ENCODE peak calls at places on chromosomes 3 and 15, in five cellular contexts. R is left ventricle myocardium inferior, W is AG04450, A is mucosa of descending colon, X is Karpas-422. J is an unnamed sample.

GRCh38 chr3:151037746-151038145 is 47.7 kb upstream of the MED12L start:
- DNase-seq in A (no peak), R (peak), X (no peak), W (peak), J (peak)

GRCh38 chr15:92892201-92892555 is 7.9 kb upstream of the CHD2 start:
- DNase-seq in R (no peak), A (no peak), X (no peak), W (no peak), J (no peak)

GRCh38 chr3:131716007-131716406 is 213.2 kb upstream of the MRPL3 start:
- DNase-seq in R (no peak), X (no peak), W (no peak), A (no peak), J (no peak)

GRCh38 chr3:42020681-42021307 is 58.9 kb upstream of the ULK4 start:
- DNase-seq in X (no peak), A (no peak), R (no peak), W (no peak), J (no peak)

GRCh38 chr3:180684807-180685206 is 5.5 kb upstream of the CCDC39 start:
- DNase-seq in A (no peak), W (no peak), X (no peak), R (no peak), J (no peak)

GRCh38 chr3:131591394-131591990 is 88.7 kb upstream of the MRPL3 start:
- DNase-seq in X (no peak), W (no peak), R (no peak), A (no peak), J (peak)

GRCh38 chr3:134517796-134518195 is 31.9 kb downstream of the CEP63 start:
- DNase-seq in A (no peak), X (no peak), R (no peak), W (no peak), J (no peak)

GRCh38 chr3:134640378-134640777 is 10.4 kb downstream of the KY start:
- DNase-seq in X (no peak), W (no peak), A (no peak), R (no peak), J (no peak)

GRCh38 chr3:118991775-118992174 is 42.9 kb downstream of the IGSF11 start:
- DNase-seq in A (no peak), X (no peak), R (no peak), W (no peak), J (no peak)

GRCh38 chr3:53844262-53845102 is 1.7 kb downstream of the CHDH start:
- DNase-seq in X (no peak), A (peak), R (no peak), W (no peak), J (no peak)

GRCh38 chr3:127652246-127652995 is 20.3 kb upstream of the ABTB1 start:
- DNase-seq in W (no peak), A (peak), X (peak), R (peak), J (peak)

GRCh38 chr3:42189071-42189470 is 76.9 kb downstream of the CCK start:
- DNase-seq in A (no peak), X (no peak), W (no peak), R (peak), J (no peak)

GRCh38 chr3:73608805-73609641 is 15.7 kb downstream of the PDZRN3 start:
- DNase-seq in R (no peak), X (no peak), A (no peak), W (no peak), J (no peak)

GRCh38 chr3:29283297-29283681 is 2.4 kb downstream of the RBMS3 start:
- DNase-seq in R (no peak), W (no peak), X (no peak), A (no peak), J (no peak)

GRCh38 chr3:64360261-64360660 is 135.0 kb upstream of the PRICKLE2 start:
- DNase-seq in X (no peak), W (no peak), A (no peak), R (no peak), J (no peak)

GRCh38 chr3:66465587-66465986 is 35.2 kb downstream of the LRIG1 start:
- DNase-seq in R (no peak), W (no peak), A (no peak), X (no peak), J (no peak)

GRCh38 chr3:66465034-66465433 is 35.8 kb downstream of the LRIG1 start:
- DNase-seq in X (no peak), W (no peak), A (no peak), R (no peak), J (no peak)

GRCh38 chr3:66464512-66464894 is 36.3 kb downstream of the LRIG1 start:
- DNase-seq in A (no peak), W (no peak), R (no peak), X (no peak), J (no peak)

GRCh38 chr3:66463734-66464511 is 36.9 kb downstream of the LRIG1 start:
- DNase-seq in X (no peak), R (no peak), W (no peak), A (no peak), J (no peak)

DNA sequence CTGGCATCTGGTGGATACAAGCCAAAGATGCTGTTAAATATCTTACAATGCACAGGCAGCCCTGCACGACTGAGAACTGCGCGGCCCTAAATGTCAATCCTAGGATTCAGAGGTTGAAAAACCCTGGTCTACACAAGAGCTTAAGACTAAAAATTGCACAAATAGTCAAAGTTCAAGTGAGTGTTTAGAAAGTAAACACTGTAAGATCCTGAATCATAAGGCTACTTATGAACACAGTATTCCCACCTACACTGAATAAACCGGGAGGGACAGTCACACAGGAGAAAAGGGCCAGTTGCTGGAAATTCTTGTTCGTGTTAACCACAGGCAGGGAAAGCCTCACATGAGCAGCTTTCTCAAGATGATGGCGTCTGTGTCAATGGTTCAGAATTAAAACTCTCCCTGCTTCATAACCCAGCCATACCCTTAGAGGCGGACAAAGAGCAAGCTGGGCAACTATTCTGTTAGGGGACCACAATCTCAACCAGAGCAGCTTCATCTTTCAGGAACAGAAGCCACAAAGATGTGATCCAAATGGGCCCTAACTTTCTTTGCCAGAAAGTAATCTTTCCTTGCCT is 37.7 kb downstream of the LRIG1 start:
- DNase-seq in R (no peak), A (no peak), W (no peak), X (no peak), J (no peak)
- H3K4me3 ChIP-seq in R (no peak), A (no peak), W (no peak), X (no peak), J (no peak)

GRCh38 chr15:62709261-62709660 is 333.3 kb upstream of the TPM1 start:
- DNase-seq in X (no peak), R (no peak), W (no peak), A (no peak), J (no peak)

GRCh38 chr15:62711691-62712454 is 330.7 kb upstream of the TPM1 start:
- DNase-seq in W (no peak), A (no peak), R (no peak), X (no peak), J (no peak)

GRCh38 chr15:62706361-62706760 is 336.2 kb upstream of the TPM1 start:
- DNase-seq in A (no peak), X (no peak), R (no peak), W (no peak), J (no peak)

GRCh38 chr15:62712455-62712839 is 330.1 kb upstream of the TPM1 start:
- DNase-seq in W (no peak), X (no peak), A (no peak), R (no peak), J (no peak)

GRCh38 chr15:62708470-62708869 is 334.1 kb upstream of the TPM1 start:
- DNase-seq in A (no peak), R (no peak), X (no peak), W (no peak), J (no peak)
- H3K4me3 ChIP-seq in A (no peak), R (no peak), X (no peak), W (no peak), J (no peak)

GRCh38 chr3:94258851-94259250 is 196.0 kb downstream of the NSUN3 start:
- DNase-seq in X (no peak), R (no peak), W (no peak), A (no peak), J (no peak)
- H3K4me3 ChIP-seq in X (no peak), R (no peak), W (no peak), A (no peak), J (no peak)

GRCh38 chr15:31342381-31342780 is 15.7 kb downstream of the KLF13 start:
- DNase-seq in A (no peak), W (no peak), R (no peak), X (no peak), J (no peak)
- H3K4me3 ChIP-seq in A (no peak), W (no peak), R (no peak), X (peak), J (no peak)